ENCODE peak calls at places on chromosomes 6 and 20, in nine cellular contexts. H, T, G, I, Y, N, L, F and A are unnamed samples.

GRCh38 chr6:6319947-6320811 is at the start of gene F13A1:
- DNase-seq in H (no peak), T (no peak), G (no peak), I (no peak), Y (no peak), N (peak), L (no peak), F (no peak), A (no peak)

GRCh38 chr6:38476141-38476540 is 163.6 kb downstream of the BTBD9 start:
- DNase-seq in H (no peak), T (peak), G (no peak), I (no peak), Y (no peak), N (no peak), L (no peak), F (no peak), A (no peak)

GRCh38 chr6:56789879-56790278 is 147.2 kb upstream of the DST start:
- DNase-seq in H (no peak), T (no peak), G (no peak), I (no peak), Y (no peak), N (no peak), L (no peak), F (no peak), A (no peak)

GRCh38 chr20:25252686-25253421 is 5.0 kb downstream of the PYGB start:
- DNase-seq in H (no peak), T (no peak), G (no peak), I (no peak), Y (no peak), N (no peak), L (no peak), F (no peak), A (no peak)

GRCh38 chr20:35146299-35146921 is 726 bp downstream of the EDEM2 start:
- DNase-seq in H (no peak), T (peak), G (peak), I (no peak), Y (no peak), N (peak), L (no peak), F (no peak), A (no peak)

GRCh38 chr20:58407201-58407873 is 18.3 kb downstream of the VAPB start:
- DNase-seq in H (peak), T (peak), G (no peak), I (no peak), Y (no peak), N (no peak), L (no peak), F (peak), A (no peak)

GRCh38 chr20:37379967-37380828 is 34.3 kb downstream of the SRC start:
- DNase-seq in H (no peak), T (no peak), G (no peak), I (no peak), Y (no peak), N (no peak), L (no peak), F (peak), A (no peak)

GRCh38 chr6:111605100-111605748 is 454 bp downstream of the TRAF3IP2 start:
- DNase-seq in H (peak), T (peak), G (no peak), I (peak), Y (peak), N (peak), L (peak), F (peak), A (peak)

GRCh38 chr6:137261393-137262154 is 42.4 kb upstream of the IFNGR1 start:
- DNase-seq in H (peak), T (peak), G (no peak), I (no peak), Y (peak), N (peak), L (peak), F (peak), A (peak)

GRCh38 chr20:53343433-53343832 is 250.2 kb downstream of the ZNF217 start:
- DNase-seq in H (no peak), T (no peak), G (no peak), I (no peak), Y (no peak), N (no peak), L (no peak), F (no peak), A (no peak)

GRCh38 chr6:29559524-29560287 is at the start of gene UBD:
- DNase-seq in H (no peak), T (no peak), G (no peak), I (no peak), Y (peak), N (peak), L (peak), F (no peak), A (no peak)

GRCh38 chr6:14665827-14666724 is 548.5 kb downstream of the CD83 start:
- DNase-seq in H (peak), T (peak), G (no peak), I (peak), Y (peak), N (peak), L (peak), F (peak), A (peak)

GRCh38 chr20:49288784-49289696 is 11.2 kb upstream of the ZNFX1 start:
- DNase-seq in H (no peak), T (no peak), G (no peak), I (no peak), Y (no peak), N (peak), L (no peak), F (no peak), A (no peak)

GRCh38 chr6:166244353-166245045 is 63.7 kb downstream of the PRR18 start:
- DNase-seq in H (no peak), T (no peak), G (no peak), I (no peak), Y (peak), N (peak), L (no peak), F (no peak), A (peak)

GRCh38 chr6:85637579-85637978 is 5.1 kb downstream of the SYNCRIP start:
- DNase-seq in H (no peak), T (no peak), G (no peak), I (no peak), Y (no peak), N (no peak), L (no peak), F (no peak), A (no peak)

GRCh38 chr6:99080191-99080590 is 132.4 kb upstream of the FBXL4 start:
- DNase-seq in H (no peak), T (no peak), G (no peak), I (no peak), Y (no peak), N (no peak), L (no peak), F (no peak), A (no peak)

GRCh38 chr6:66948106-66948505 is 1241.1 kb upstream of the EYS start:
- DNase-seq in H (peak), T (peak), G (no peak), I (no peak), Y (no peak), N (no peak), L (no peak), F (peak), A (no peak)

GRCh38 chr6:53168516-53169257 is 20.0 kb upstream of the GCM1 start:
- DNase-seq in H (no peak), T (peak), G (no peak), I (no peak), Y (no peak), N (no peak), L (peak), F (peak), A (no peak)

GRCh38 chr6:158784505-158784904 is 34.7 kb downstream of the EZR start:
- DNase-seq in H (no peak), T (peak), G (no peak), I (no peak), Y (no peak), N (no peak), L (peak), F (peak), A (no peak)

GRCh38 chr6:6942826-6943225 is 164.9 kb upstream of the RREB1 start:
- DNase-seq in H (peak), T (no peak), G (no peak), I (no peak), Y (peak), N (peak), L (no peak), F (peak), A (peak)

GRCh38 chr6:35429463-35429862 is 22.7 kb upstream of the FANCE start:
- DNase-seq in H (no peak), T (no peak), G (no peak), I (no peak), Y (no peak), N (no peak), L (no peak), F (no peak), A (no peak)

DNA sequence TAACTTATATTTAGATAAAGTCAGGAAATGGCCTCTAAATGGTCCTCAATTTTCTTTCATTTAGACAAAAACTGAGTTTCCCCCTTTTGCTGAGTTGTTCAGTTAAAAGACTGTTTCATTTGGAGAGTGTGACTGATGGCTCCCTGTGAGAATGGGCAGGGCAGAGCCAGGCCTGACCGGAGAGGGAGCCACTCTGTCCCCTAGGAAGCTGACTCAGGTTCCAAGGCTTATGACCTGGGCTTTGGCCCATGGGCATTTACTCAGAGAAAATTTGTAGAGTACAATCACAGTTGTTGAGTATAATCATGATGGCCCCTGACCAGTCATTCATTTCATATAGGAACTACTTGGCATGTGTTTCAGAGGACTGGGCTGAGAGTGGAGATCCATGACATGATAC is 37.0 kb upstream of the AIG1 start:
- DNase-seq in H (no peak), T (no peak), G (no peak), I (no peak), Y (no peak), N (no peak), L (no peak), F (no peak), A (no peak)
- TF ChIP-seq CTCF in H (no peak), T (peak), G (peak), I (no peak), Y (no peak), N (no peak), L (no peak), F (no peak), A (no peak)

GRCh38 chr6:2354138-2354491 is 108.7 kb upstream of the GMDS start:
- DNase-seq in H (no peak), T (no peak), G (no peak), I (no peak), Y (no peak), N (no peak), L (no peak), F (no peak), A (no peak)
- TF ChIP-seq CTCF in H (no peak), T (no peak), G (no peak), I (no peak), Y (no peak), N (no peak), L (no peak), F (no peak), A (peak)

GRCh38 chr6:134064461-134064860 is 12.0 kb upstream of the SLC2A12 start:
- DNase-seq in H (no peak), T (no peak), G (no peak), I (no peak), Y (no peak), N (no peak), L (no peak), F (no peak), A (no peak)
- TF ChIP-seq CTCF in H (no peak), T (no peak), G (peak), I (no peak), Y (no peak), N (no peak), L (no peak), F (no peak), A (no peak)

DNA sequence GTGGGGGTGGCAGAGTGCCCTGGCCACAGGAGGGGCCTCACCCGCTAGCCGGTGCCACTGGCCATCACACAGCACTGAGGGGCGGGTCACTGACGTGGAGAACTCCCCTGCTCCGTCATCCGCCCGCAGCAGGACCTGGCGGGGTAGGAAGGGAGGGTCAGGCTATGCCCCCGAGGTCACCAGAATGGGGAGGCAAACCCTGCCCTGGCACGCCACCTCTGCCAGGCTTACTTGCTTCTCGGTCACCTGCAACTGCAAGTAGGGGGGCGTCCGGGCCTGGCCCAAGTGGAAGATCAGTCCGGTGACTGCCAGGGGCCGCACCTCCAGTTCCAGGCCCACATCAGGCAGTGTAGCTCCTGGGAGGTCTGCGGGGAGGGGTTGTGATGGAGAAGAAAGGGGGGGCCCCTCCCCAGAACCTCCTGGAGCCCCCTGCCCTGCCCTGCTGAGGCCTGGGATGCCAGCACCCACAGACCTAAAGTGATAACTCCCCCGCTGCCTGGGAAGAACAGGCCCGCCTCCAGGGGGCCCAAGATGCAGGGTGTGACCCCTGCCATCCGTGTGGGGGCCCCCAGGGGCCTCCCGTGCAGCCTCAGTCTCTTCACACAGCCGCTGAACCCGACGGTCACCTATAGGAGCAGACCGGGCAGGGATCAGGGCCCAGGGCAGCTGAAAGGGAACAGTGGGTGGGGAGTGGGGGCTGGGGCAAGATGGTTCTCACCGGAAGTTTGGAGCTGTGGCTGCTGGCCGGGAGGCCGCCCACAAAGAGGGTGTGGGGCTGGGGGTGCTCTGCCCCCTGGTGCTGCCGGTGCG is 7.4 kb downstream of the ADRM1 start:
- DNase-seq in H (no peak), T (no peak), G (no peak), I (no peak), Y (no peak), N (no peak), L (no peak), F (no peak), A (no peak)
- TF ChIP-seq CTCF in H (no peak), T (no peak), G (no peak), I (no peak), Y (no peak), N (no peak), L (no peak), F (no peak), A (no peak)

GRCh38 chr20:8039048-8039447 is 19.5 kb upstream of the TMX4 start:
- DNase-seq in H (no peak), T (no peak), G (no peak), I (no peak), Y (no peak), N (no peak), L (no peak), F (no peak), A (no peak)

GRCh38 chr20:8033447-8033846 is 13.9 kb upstream of the TMX4 start:
- DNase-seq in H (no peak), T (no peak), G (no peak), I (no peak), Y (no peak), N (no peak), L (no peak), F (no peak), A (no peak)

GRCh38 chr20:8032499-8032898 is 12.9 kb upstream of the TMX4 start:
- DNase-seq in H (no peak), T (no peak), G (no peak), I (no peak), Y (no peak), N (no peak), L (no peak), F (no peak), A (no peak)

GRCh38 chr20:8036771-8037170 is 17.2 kb upstream of the TMX4 start:
- DNase-seq in H (no peak), T (no peak), G (no peak), I (no peak), Y (no peak), N (peak), L (no peak), F (no peak), A (no peak)
- TF ChIP-seq CTCF in H (no peak), T (no peak), G (no peak), I (no peak), Y (no peak), N (no peak), L (no peak), F (no peak), A (no peak)